ENCODE peak calls at places on chromosomes 6 and 20, in four cellular contexts. F, Q, Z and G are unnamed samples.

GRCh38 chr20:58019850-58020625 is 208.4 kb downstream of the ANKRD60 start:
- DNase-seq in F (no peak), Q (no peak), Z (no peak), G (no peak)

GRCh38 chr6:87436435-87436834 is 28.7 kb downstream of the CFAP206 start:
- DNase-seq in F (peak), Q (peak), Z (peak), G (peak)

GRCh38 chr6:96898241-96898851 is 655 bp upstream of the NDUFAF4 start:
- DNase-seq in F (no peak), Q (no peak), Z (peak), G (no peak)

GRCh38 chr20:9112541-9113515 is 43.9 kb downstream of the PLCB4 start:
- DNase-seq in F (no peak), Q (no peak), Z (no peak), G (no peak)

GRCh38 chr6:87384449-87384848 is 23.3 kb upstream of the CFAP206 start:
- DNase-seq in F (no peak), Q (no peak), Z (peak), G (no peak)

GRCh38 chr20:9514072-9514460 is 324 bp upstream of the LAMP5 start:
- DNase-seq in F (no peak), Q (no peak), Z (no peak), G (no peak)

GRCh38 chr6:159036673-159037072 is 8.1 kb downstream of the TAGAP start:
- DNase-seq in F (no peak), Q (no peak), Z (no peak), G (no peak)

GRCh38 chr20:48904566-48905321 is 16.8 kb upstream of the ARFGEF2 start:
- DNase-seq in F (no peak), Q (peak), Z (peak), G (peak)

GRCh38 chr20:47205577-47206123 is 150.8 kb downstream of the ZMYND8 start:
- DNase-seq in F (peak), Q (peak), Z (peak), G (peak)

GRCh38 chr20:38114353-38114791 is 50.7 kb downstream of the TGM2 start:
- DNase-seq in F (no peak), Q (no peak), Z (no peak), G (no peak)

GRCh38 chr6:88013015-88013414 is 34.6 kb upstream of the SPACA1 start:
- DNase-seq in F (no peak), Q (no peak), Z (no peak), G (no peak)

GRCh38 chr20:1800180-1800579 is 95.0 kb upstream of the SIRPA start:
- DNase-seq in F (no peak), Q (no peak), Z (no peak), G (no peak)

GRCh38 chr6:143397229-143398222 is 53.0 kb downstream of the ADAT2 start:
- DNase-seq in F (no peak), Q (peak), Z (no peak), G (no peak)

GRCh38 chr20:49762940-49763766 is 49.5 kb upstream of the B4GALT5 start:
- DNase-seq in F (no peak), Q (no peak), Z (peak), G (no peak)

GRCh38 chr6:34585512-34586045 is 29.4 kb upstream of the SPDEF start:
- DNase-seq in F (no peak), Q (no peak), Z (no peak), G (no peak)

GRCh38 chr6:51854347-51854746 is 233.1 kb downstream of the PKHD1 start:
- DNase-seq in F (no peak), Q (no peak), Z (no peak), G (no peak)

DNA sequence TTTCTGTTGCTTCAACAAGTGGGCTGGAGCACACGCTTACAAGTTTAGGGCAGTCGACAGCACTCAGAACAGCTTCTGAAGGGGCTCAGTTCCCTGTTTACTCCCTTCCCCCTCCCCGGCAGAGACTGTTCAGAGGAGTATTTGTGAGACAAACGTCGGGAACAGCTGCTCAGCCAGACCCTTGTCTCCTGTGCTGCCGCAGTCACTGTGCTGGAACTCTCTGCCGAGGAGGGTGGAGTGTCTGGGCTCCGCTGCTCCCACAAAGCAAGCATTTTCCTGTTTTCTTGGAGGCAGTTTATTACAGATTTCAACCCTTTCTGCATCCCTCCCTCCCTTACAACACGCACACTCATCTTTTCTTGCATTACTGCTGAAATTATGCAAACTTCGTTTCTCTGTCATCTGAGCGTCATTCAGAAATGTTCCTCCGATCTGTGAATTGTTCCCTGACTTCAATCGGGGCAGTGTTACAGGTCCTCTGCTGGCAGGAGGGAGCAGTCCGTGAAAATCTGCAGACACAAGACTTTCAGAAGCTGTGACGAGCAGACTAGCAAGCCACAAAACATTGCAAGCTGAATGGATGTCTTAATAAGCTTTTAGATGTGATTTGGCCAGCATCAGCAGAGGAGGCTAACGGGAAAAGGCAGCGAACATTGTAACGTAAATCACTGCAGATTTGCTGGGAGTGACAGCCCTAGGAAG is 76.3 kb downstream of the LYRM2 start:
- DNase-seq in F (no peak), Q (no peak), Z (no peak), G (no peak)
- TF ChIP-seq FOXK2 in F (no peak), Q (no peak), Z (no peak), G (no peak)

GRCh38 chr6:56058636-56059035 is 183.2 kb upstream of the BMP5 start:
- DNase-seq in F (no peak), Q (no peak), Z (no peak), G (no peak)
- TF ChIP-seq SP1 in F (no peak), Q (no peak), Z (no peak), G (no peak)

DNA sequence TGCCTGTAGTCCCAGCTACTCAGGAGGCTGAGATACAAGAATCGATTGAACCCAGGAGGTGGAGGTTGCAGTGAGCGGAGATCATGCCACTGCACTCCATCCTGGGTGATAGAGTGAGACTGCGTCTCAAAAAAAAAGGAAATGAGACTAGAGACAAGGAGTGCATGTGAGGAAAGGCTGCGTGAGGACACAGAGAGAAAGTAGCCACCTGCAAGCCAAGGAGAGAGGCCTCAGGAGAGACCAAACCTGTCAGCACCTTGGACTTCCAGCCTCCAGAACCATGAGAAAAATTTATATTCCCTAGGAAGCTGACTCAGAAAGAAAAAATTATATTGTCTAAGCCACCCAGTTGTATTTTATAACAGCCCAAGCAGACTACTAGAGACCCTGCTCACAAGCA is 7.4 kb upstream of the BEND3 start:
- DNase-seq in F (no peak), Q (no peak), Z (no peak), G (no peak)
- TF ChIP-seq FOXK2 in F (no peak), Q (no peak), Z (no peak), G (no peak)

GRCh38 chr6:20877008-20877937 is 343.0 kb downstream of the CDKAL1 start:
- DNase-seq in F (peak), Q (peak), Z (no peak), G (no peak)
- TF ChIP-seq SP1 in F (no peak), Q (no peak), Z (no peak), G (no peak)

GRCh38 chr20:63756648-63756991 is 17.0 kb downstream of the SLC2A4RG start:
- DNase-seq in F (no peak), Q (no peak), Z (no peak), G (no peak)
- TF ChIP-seq FOXK2 in F (no peak), Q (no peak), Z (no peak), G (no peak)